ENCODE peak calls at places on chromosome X, in four cellular contexts. K is left lung, E is psoas muscle, B is heart left ventricle. M is an unnamed sample.

GRCh38 chrX:63656871-63657580 is 128.0 kb downstream of the ARHGEF9 start:
- ATAC-seq in K (no peak), E (no peak), B (peak; percentile 46), M (no peak)

GRCh38 chrX:43552166-43552565 is 103.9 kb upstream of the MAOA start:
- ATAC-seq in K (peak; percentile 79), E (no peak), B (no peak), M (no peak)

GRCh38 chrX:49910344-49910743 is 12.1 kb upstream of the CLCN5 start:
- ATAC-seq in K (peak; percentile 71), E (no peak), B (no peak), M (no peak)

GRCh38 chrX:85288992-85289723 is 45.4 kb downstream of the ZNF711 start:
- ATAC-seq in K (no peak), E (no peak), B (no peak), M (no peak)

GRCh38 chrX:115898382-115899001 is 272.1 kb upstream of the AGTR2 start:
- ATAC-seq in K (peak; percentile 75), E (peak; percentile 34), B (no peak), M (peak; percentile 68)

GRCh38 chrX:136747003-136747986 is 33.4 kb downstream of the ARHGEF6 start:
- ATAC-seq in K (peak; percentile 37), E (peak; percentile 75), B (no peak), M (no peak)

GRCh38 chrX:9765072-9765736 is 443 bp downstream of the GPR143 start:
- ATAC-seq in K (no peak), E (no peak), B (no peak), M (peak; percentile 28)

GRCh38 chrX:48715876-48716502 is 19.5 kb downstream of the SUV39H1 start:
- ATAC-seq in K (no peak), E (no peak), B (no peak), M (no peak)

GRCh38 chrX:44997282-44997813 is 124.4 kb downstream of the KDM6A start:
- ATAC-seq in K (no peak), E (no peak), B (no peak), M (no peak)

GRCh38 chrX:137566746-137567473 is 983 bp downstream of the ZIC3 start:
- ATAC-seq in K (no peak), E (no peak), B (no peak), M (no peak)

GRCh38 chrX:119041175-119041574 is 31.6 kb upstream of the CT47C1 start:
- ATAC-seq in K (peak; percentile 91), E (peak; percentile 92), B (peak; percentile 94), M (peak; percentile 85)

GRCh38 chrX:148043456-148043855 is 62.3 kb downstream of the FMR1NB start:
- ATAC-seq in K (no peak), E (no peak), B (no peak), M (no peak)

GRCh38 chrX:1322393-1322792 is 14.2 kb upstream of the IL3RA start:
- ATAC-seq in K (no peak), E (no peak), B (no peak), M (no peak)

GRCh38 chrX:85836868-85837267 is 210.5 kb downstream of the CHM start:
- ATAC-seq in K (no peak), E (peak; percentile 75), B (no peak), M (no peak)

GRCh38 chrX:22164770-22165388 is 107.8 kb upstream of the CBLL2 start:
- ATAC-seq in K (no peak), E (no peak), B (no peak), M (no peak)

GRCh38 chrX:7925867-7926472 is 1.2 kb downstream of the PNPLA4 start:
- ATAC-seq in K (peak; percentile 60), E (peak; percentile 47), B (no peak), M (peak; percentile 11)

GRCh38 chrX:33171071-33171470 is 40.3 kb downstream of the DMD start:
- ATAC-seq in K (no peak), E (no peak), B (no peak), M (no peak)

GRCh38 chrX:86148024-86148511 is at the start of gene DACH2:
- ATAC-seq in K (peak; percentile 100), E (peak; percentile 98), B (peak; percentile 90), M (peak; percentile 85)

GRCh38 chrX:30589146-30589888 is 11.8 kb upstream of the TASL start:
- ATAC-seq in K (peak; percentile 50), E (no peak), B (no peak), M (no peak)

GRCh38 chrX:139725720-139726119 is 17.8 kb upstream of the MCF2 start:
- ATAC-seq in K (no peak), E (no peak), B (no peak), M (no peak)

GRCh38 chrX:100674705-100675104 is 30.7 kb downstream of the SRPX2 start:
- ATAC-seq in K (peak; percentile 23), E (no peak), B (no peak), M (no peak)

GRCh38 chrX:72270316-72270866 is 6.7 kb downstream of the RPS4X start:
- ATAC-seq in K (peak; percentile 28), E (no peak), B (no peak), M (no peak)

GRCh38 chrX:39492495-39493162 is 605.1 kb downstream of the BCOR start:
- ATAC-seq in K (peak; percentile 44), E (no peak), B (no peak), M (no peak)

GRCh38 chrX:148192547-148192946 is 211.4 kb downstream of the FMR1NB start:
- ATAC-seq in K (no peak), E (no peak), B (no peak), M (no peak)

GRCh38 chrX:27715610-27716009 is 92.2 kb upstream of the MAGEB10 start:
- ATAC-seq in K (no peak), E (no peak), B (no peak), M (no peak)

GRCh38 chrX:41144873-41145272 is 59.6 kb downstream of the USP9X start:
- ATAC-seq in K (no peak), E (no peak), B (no peak), M (no peak)

GRCh38 chrX:119636419-119636818 is 30.2 kb upstream of the NKRF start:
- ATAC-seq in K (no peak), E (no peak), B (no peak), M (no peak)

DNA sequence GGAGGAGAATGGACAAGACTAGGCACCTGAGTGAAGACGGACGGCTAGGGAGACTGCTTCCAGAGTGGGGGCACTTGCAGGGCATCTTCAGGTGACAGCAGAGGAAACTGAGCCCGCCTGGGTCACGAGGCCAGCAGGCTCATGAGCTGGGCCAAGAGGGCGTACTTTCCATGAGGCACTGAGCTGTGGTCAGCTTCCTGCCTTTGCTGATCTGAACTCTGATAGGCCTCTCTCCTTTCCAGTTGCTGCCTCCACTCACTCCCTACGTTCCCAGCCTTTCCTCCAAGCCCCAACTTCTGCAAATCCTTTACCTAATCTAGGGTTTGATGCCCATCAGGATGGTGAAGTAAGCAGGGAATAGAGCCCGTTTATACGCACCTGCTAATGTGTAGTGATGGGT is 1.4 kb upstream of the L1CAM start:
- ATAC-seq in K (no peak), E (no peak), B (no peak), M (no peak)
- H3K4me3 ChIP-seq in K (no peak overlapping the region), E (no peak overlapping the region), B (no peak overlapping the region), M (no peak overlapping the region)

DNA sequence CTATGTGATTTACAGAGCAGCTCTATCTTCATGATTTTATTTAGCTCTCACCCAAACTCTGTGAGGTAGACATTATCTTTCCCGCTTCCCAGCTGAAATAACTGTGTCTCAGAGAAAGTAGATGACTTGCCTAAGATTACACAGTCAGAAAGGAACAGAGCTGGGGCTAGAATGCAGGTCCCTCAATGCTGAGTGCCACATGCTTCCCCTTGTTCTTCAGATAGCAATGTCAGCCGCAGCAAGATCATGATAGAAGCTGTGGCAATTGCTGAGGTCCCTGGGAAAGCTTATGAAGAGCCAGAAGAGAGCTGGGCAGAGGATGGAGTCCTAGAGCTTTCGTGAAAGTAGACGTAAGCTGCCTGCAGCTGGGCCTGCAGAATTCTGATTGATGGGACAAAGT is 11.1 kb upstream of the GABRE start:
- ATAC-seq in K (no peak), E (no peak), B (no peak), M (no peak)
- H3K4me1 ChIP-seq in K (no peaks in the 10 kb centered on the region), E (no peaks in the 10 kb centered on the region), B (peaks cover 16% of the 10 kb centered on the region), M (peaks cover 7% of the 10 kb centered on the region)

GRCh38 chrX:68090266-68090665 is 343.0 kb downstream of the OPHN1 start:
- ATAC-seq in K (no peak), E (no peak), B (no peak), M (no peak)
- TF ChIP-seq CTCF in K (no peak), E (peak; percentile 11), B (no peak), M (no peak)

GRCh38 chrX:11416600-11416999 is 123.4 kb downstream of the AMELX start:
- ATAC-seq in K (no peak), E (no peak), B (no peak), M (peak; percentile 13)
- H3K4me3 ChIP-seq in K (no peak overlapping the region), E (no peak overlapping the region), B (no peak overlapping the region), M (peak overlapping the region; percentile 6)

GRCh38 chrX:54715621-54716020 is 82.4 kb downstream of the ITIH6 start:
- ATAC-seq in K (no peak), E (no peak), B (no peak), M (no peak)
- H3K4me1 ChIP-seq in K (no peaks in the 10 kb centered on the region), E (no peaks in the 10 kb centered on the region), B (no peaks in the 10 kb centered on the region), M (no peaks in the 10 kb centered on the region)

DNA sequence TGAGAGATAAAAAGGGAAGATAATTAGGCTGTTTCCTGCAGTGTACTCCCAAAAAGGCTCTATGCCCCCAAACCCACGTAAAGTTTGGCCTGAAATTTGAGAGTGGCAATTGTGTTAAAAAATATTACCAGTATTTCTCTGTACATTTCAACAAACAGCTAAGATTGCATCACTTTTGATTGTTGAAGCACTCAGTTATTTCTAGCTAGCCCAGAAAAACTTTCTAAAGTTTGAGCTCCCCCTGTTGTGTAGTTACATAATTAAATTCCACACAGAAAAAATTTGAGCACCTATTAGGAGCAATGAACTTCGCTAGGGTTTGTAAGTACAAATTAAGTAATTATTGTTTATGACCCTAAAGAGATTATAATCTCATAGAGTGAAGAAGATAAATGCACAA is 109.4 kb downstream of the DLG3 start:
- ATAC-seq in K (peak; percentile 79), E (no peak), B (no peak), M (no peak)
- TF ChIP-seq CTCF in K (no peak), E (no peak), B (peak; percentile 15), M (no peak)

GRCh38 chrX:37599735-37600134 is 28.3 kb downstream of the LANCL3 start:
- ATAC-seq in K (peak; percentile 47), E (no peak), B (no peak), M (no peak)

GRCh38 chrX:37590047-37590446 is 18.6 kb downstream of the LANCL3 start:
- ATAC-seq in K (no peak), E (no peak), B (no peak), M (no peak)

GRCh38 chrX:37594755-37595382 is 23.4 kb downstream of the LANCL3 start:
- ATAC-seq in K (no peak), E (no peak), B (no peak), M (no peak)
- H3K4me3 ChIP-seq in K (no peak overlapping the region), E (no peak overlapping the region), B (no peak overlapping the region), M (no peak overlapping the region)

M was measured in gastroesophageal sphincter.